ENCODE peak calls at places on chromosomes 13 and 19, in seven cellular contexts. Z, H, X, L, A, F and U are unnamed samples. For H3K4me1 and H3K36me3, the result is how much of the 10 kb centered on the place peaks cover.

GRCh38 chr13:114105351-114106225 is 26.8 kb downstream of the RASA3 start:
- DNase-seq in A (no peak), H (no peak), F (no peak), X (no peak), L (no peak), Z (peak), U (no peak)

GRCh38 chr19:45403781-45404556 is 900 bp downstream of the PPP1R13L start:
- DNase-seq in F (peak), H (peak), L (no peak), Z (peak), X (peak), A (no peak), U (peak)

GRCh38 chr13:74136089-74136658 is 2.0 kb upstream of the KLF12 start:
- DNase-seq in Z (peak), F (peak), X (peak), A (no peak), L (no peak), H (peak), U (peak)

GRCh38 chr19:6866646-6867255 is 20.6 kb upstream of the ADGRE1 start:
- DNase-seq in Z (no peak), X (no peak), L (no peak), F (no peak), H (no peak), A (no peak), U (no peak)

GRCh38 chr13:114339779-114340534 is 25.7 kb downstream of the CHAMP1 start:
- DNase-seq in H (peak), F (peak), L (no peak), A (no peak), Z (peak), X (peak), U (peak)

GRCh38 chr13:43877788-43878187 is 1.8 kb downstream of the CCDC122 start:
- DNase-seq in L (no peak), X (no peak), H (no peak), F (no peak), A (no peak), Z (no peak), U (no peak)

GRCh38 chr13:31038834-31039552 is 106.5 kb downstream of the TEX26 start:
- DNase-seq in X (peak), A (no peak), F (no peak), L (no peak), H (no peak), Z (no peak), U (no peak)

GRCh38 chr13:30676672-30677071 is 58.7 kb upstream of the ALOX5AP start:
- DNase-seq in L (no peak), A (no peak), H (no peak), X (peak), Z (no peak), F (no peak), U (no peak)

GRCh38 chr19:7348587-7349230 is at the start of gene ARHGEF18:
- DNase-seq in L (no peak), H (no peak), Z (no peak), X (no peak), F (no peak), A (no peak), U (peak)

GRCh38 chr19:53521373-53522202 is 16.4 kb upstream of the ZNF331 start:
- DNase-seq in A (no peak), F (no peak), H (peak), Z (no peak), L (no peak), X (no peak), U (no peak)

GRCh38 chr19:17951151-17952040 is 15.5 kb upstream of the KCNN1 start:
- DNase-seq in Z (no peak), L (no peak), X (no peak), A (no peak), F (no peak), H (no peak), U (no peak)

GRCh38 chr13:92530364-92530763 is 696.2 kb upstream of the GPC6 start:
- DNase-seq in H (no peak), A (no peak), L (no peak), Z (no peak), F (no peak), X (no peak), U (no peak)

GRCh38 chr19:16051254-16052025 is 24.9 kb upstream of the TPM4 start:
- DNase-seq in X (no peak), Z (peak), F (no peak), L (no peak), H (no peak), A (no peak), U (peak)

GRCh38 chr19:35693835-35694599 is 10.3 kb upstream of the ZBTB32 start:
- DNase-seq in A (peak), Z (peak), X (peak), F (peak), H (peak), L (peak), U (peak)

GRCh38 chr19:13539332-13539731 is 33.1 kb upstream of the CACNA1A start:
- DNase-seq in A (no peak), H (no peak), Z (no peak), L (no peak), F (no peak), X (no peak), U (no peak)

GRCh38 chr13:57624565-57625435 is 6.7 kb upstream of the PCDH17 start:
- DNase-seq in Z (peak), X (peak), H (peak), F (no peak), L (peak), A (no peak), U (no peak)

GRCh38 chr19:13902993-13903555 is 2.8 kb downstream of the BRME1 start:
- DNase-seq in Z (peak), X (peak), H (no peak), A (no peak), F (no peak), L (no peak), U (peak)

GRCh38 chr13:45282994-45283393 is 58.0 kb downstream of the TPT1 start:
- DNase-seq in Z (no peak), F (no peak), X (no peak), H (no peak), A (no peak), L (no peak), U (no peak)

GRCh38 chr13:67950594-67950993 is 720.5 kb upstream of the PCDH9 start:
- DNase-seq in X (no peak), Z (no peak), F (no peak), L (no peak), H (no peak), A (no peak), U (no peak)

GRCh38 chr13:32075150-32075851 is 43.7 kb downstream of the FRY start:
- DNase-seq in X (no peak), F (no peak), H (no peak), Z (no peak), A (no peak), L (no peak), U (no peak)

GRCh38 chr19:40646564-40647254 is 43.7 kb downstream of the NUMBL start:
- DNase-seq in A (no peak), F (no peak), Z (no peak), L (no peak), X (peak), H (no peak), U (no peak)

GRCh38 chr13:79282976-79283375 is 123.1 kb downstream of the RBM26 start:
- DNase-seq in L (no peak), Z (no peak), H (no peak), A (no peak), F (no peak), X (no peak), U (no peak)

GRCh38 chr19:19171821-19172532 is 1.9 kb upstream of the MEF2B start:
- DNase-seq in A (no peak), X (peak), H (no peak), F (no peak), L (no peak), Z (no peak), U (no peak)

GRCh38 chr13:26880741-26881140 is 120.2 kb upstream of the GPR12 start:
- DNase-seq in X (peak), H (no peak), L (no peak), A (no peak), F (no peak), Z (no peak), U (no peak)

GRCh38 chr13:78169386-78169785 is 250.8 kb upstream of the EDNRB start:
- DNase-seq in F (no peak), X (no peak), L (no peak), Z (no peak), A (no peak), H (no peak), U (no peak)

GRCh38 chr13:28544026-28544425 is 49.1 kb upstream of the FLT1 start:
- DNase-seq in F (no peak), A (no peak), H (no peak), L (no peak), X (peak), Z (no peak), U (no peak)

GRCh38 chr13:28539625-28540286 is 44.8 kb upstream of the FLT1 start:
- DNase-seq in L (no peak), H (no peak), A (no peak), F (no peak), X (no peak), Z (no peak), U (no peak)

GRCh38 chr13:28542804-28543203 is 47.9 kb upstream of the FLT1 start:
- DNase-seq in X (no peak), A (no peak), H (no peak), Z (no peak), F (no peak), L (no peak), U (no peak)

GRCh38 chr13:28540612-28541011 is 45.7 kb upstream of the FLT1 start:
- DNase-seq in X (no peak), A (no peak), F (no peak), Z (no peak), H (no peak), L (no peak), U (no peak)

DNA sequence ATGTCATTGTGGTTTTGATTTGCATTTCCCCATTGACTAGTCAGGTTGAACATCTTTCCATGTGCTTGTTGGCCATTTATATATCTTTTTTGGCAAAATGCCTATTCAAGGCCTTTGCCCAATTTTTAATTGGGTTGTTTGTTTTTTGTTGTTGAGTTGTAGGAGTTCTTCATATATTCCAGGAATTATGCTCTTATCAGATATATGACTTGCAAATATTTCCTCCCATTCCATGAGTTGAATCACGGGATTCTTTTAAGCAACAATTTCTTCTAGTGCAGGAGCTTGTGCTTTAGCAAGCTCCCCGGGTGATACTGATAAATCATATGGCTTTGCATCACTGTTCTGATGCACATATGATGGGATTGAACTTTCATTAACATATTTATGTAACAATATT is 47.0 kb upstream of the FLT1 start:
- DNase-seq in X (no peak), F (no peak), A (no peak), Z (no peak), H (no peak), L (no peak), U (no peak)
- H3K4me1 ChIP-seq in X (under half), F (under half), A (under half), Z (under half), H (under half), L (under half), U (under half)

GRCh38 chr13:27981006-27981708 is 7.3 kb downstream of the URAD start:
- DNase-seq in Z (no peak), F (no peak), X (no peak), A (no peak), L (no peak), H (no peak), U (no peak)

GRCh38 chr13:27979001-27979643 is 9.4 kb downstream of the URAD start:
- DNase-seq in A (no peak), F (peak), H (no peak), L (no peak), X (no peak), Z (no peak), U (no peak)

GRCh38 chr13:27979765-27980279 is 8.7 kb downstream of the URAD start:
- DNase-seq in Z (no peak), A (no peak), H (no peak), L (no peak), F (no peak), X (no peak), U (no peak)

GRCh38 chr13:27980280-27980998 is 8.1 kb downstream of the URAD start:
- DNase-seq in A (no peak), X (no peak), H (no peak), Z (no peak), L (no peak), F (peak), U (no peak)

GRCh38 chr13:27982361-27982760 is 6.1 kb downstream of the URAD start:
- DNase-seq in H (no peak), A (no peak), X (no peak), F (no peak), L (no peak), Z (no peak), U (no peak)
- H3K36me3 ChIP-seq in H (under half), A (under half), X (under half), F (under half), L (under half), Z (under half), U (under half)

DNA sequence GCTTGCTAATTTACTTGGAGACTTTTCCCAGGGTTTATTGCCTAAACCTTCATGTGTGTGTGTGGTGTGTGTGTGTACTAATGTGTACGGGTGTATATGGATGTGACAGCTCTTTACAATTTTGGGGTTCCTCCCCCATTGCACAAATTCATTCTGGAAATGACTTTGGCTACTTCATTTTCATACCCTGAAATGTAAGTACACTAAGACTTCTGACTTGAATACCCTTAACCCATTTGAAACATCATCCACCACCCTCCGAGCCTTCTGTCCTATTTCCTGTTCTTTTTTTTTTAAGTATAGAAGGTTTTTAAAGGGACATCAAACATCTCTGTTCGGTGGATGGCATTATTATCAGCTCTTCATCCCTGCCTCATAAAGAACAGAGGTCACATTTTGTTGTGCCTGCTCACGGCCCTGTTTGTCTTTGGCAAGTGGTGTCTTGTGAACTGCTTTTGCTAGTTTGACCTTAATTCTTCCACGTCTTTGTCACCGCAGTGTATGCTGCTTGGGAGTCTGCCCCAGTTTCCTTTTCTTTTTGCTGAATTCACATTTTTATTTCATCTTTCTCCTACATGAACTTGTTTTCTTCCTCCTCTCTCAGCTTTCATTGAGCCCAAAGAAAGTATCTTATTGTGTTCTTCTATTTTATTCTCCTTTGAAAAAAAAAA is 228.3 kb downstream of the FOXO1 start:
- DNase-seq in X (peak), A (no peak), F (no peak), L (no peak), H (no peak), Z (no peak), U (no peak)
- H3K4me1 ChIP-seq in X (under half), A (under half), F (under half), L (under half), H (under half), Z (under half), U (under half)

DNA sequence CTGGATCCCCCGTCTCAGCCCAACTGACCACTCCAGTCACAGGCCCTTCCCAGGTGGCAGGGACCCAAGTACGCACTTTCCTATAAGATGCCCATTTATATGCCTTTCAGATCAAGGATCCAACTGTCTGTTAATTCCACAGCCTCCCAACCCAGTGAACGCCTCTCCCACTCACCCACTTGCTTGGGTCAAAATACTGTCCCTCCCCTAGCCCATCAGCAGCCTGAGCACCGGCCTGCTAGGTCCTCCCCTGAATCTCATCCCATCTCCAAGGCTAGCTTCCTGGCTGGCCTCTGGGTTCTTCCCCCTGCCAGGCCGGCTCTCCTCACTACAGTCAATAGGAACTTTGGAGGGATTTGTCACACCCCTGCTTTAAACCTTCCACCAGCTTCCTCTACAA is 1.9 kb downstream of the UBE2S start:
- DNase-seq in H (no peak), X (no peak), F (no peak), A (no peak), L (no peak), Z (no peak), U (no peak)
- H3K36me3 ChIP-seq in H (under half), X (under half), F (under half), A (under half), L (under half), Z (half or more), U (under half)

GRCh38 chr13:97946951-97947588 is 6.4 kb upstream of the IPO5 start:
- DNase-seq in H (no peak), F (no peak), L (no peak), A (no peak), Z (no peak), X (peak), U (no peak)
- H3K4me1 ChIP-seq in H (under half), F (under half), L (under half), A (under half), Z (under half), X (under half), U (under half)

GRCh38 chr19:2805261-2805900 is 14.3 kb upstream of the ZNF554 start:
- DNase-seq in A (no peak), X (no peak), H (no peak), L (no peak), Z (no peak), F (no peak), U (no peak)
- H3K36me3 ChIP-seq in A (half or more), X (under half), H (under half), L (under half), Z (half or more), F (under half), U (under half)